ENCODE peak calls at places on chromosomes 4 and X, in six cellular contexts. L, U, B, R, H and M are unnamed samples.

GRCh38 chr4:156085073-156085472 is 131.4 kb upstream of the CTSO start:
- DNase-seq in B (no peak), H (no peak), U (no peak), L (no peak), R (no peak), M (no peak)

GRCh38 chrX:88883205-88883604 is 136.2 kb downstream of the CPXCR1 start:
- DNase-seq in B (no peak), L (no peak), R (no peak), H (no peak), U (no peak), M (no peak)

GRCh38 chr4:17447056-17447455 is 64.8 kb downstream of the QDPR start:
- DNase-seq in H (peak), U (no peak), R (peak), B (no peak), L (no peak), M (no peak)

GRCh38 chr4:146742416-146742815 is 103.7 kb downstream of the POU4F2 start:
- DNase-seq in R (no peak), L (no peak), U (no peak), H (no peak), B (no peak), M (no peak)

GRCh38 chr4:69995526-69996016 is at the start of gene STATH:
- DNase-seq in B (no peak), H (no peak), U (no peak), L (no peak), R (no peak), M (no peak)

GRCh38 chr4:64361399-64361740 is 47.9 kb downstream of the TECRL start:
- DNase-seq in H (no peak), R (no peak), B (no peak), U (no peak), L (no peak), M (no peak)

GRCh38 chr4:174669278-174669677 is 147.0 kb upstream of the HPGD start:
- DNase-seq in L (no peak), R (no peak), U (peak), H (peak), B (no peak), M (no peak)

GRCh38 chr4:26083987-26084386 is 170.0 kb downstream of the SMIM20 start:
- DNase-seq in R (peak), H (peak), B (no peak), L (no peak), U (peak), M (no peak)

GRCh38 chr4:138037716-138038115 is 204.4 kb downstream of the SLC7A11 start:
- DNase-seq in B (no peak), L (no peak), U (no peak), H (peak), R (peak), M (no peak)

GRCh38 chrX:2434764-2435163 is 66.0 kb downstream of the DHRSX start:
- DNase-seq in B (no peak), R (no peak), H (no peak), L (no peak), U (no peak), M (no peak)

GRCh38 chr4:112531146-112531545 is 15.2 kb upstream of the NEUROG2 start:
- DNase-seq in L (no peak), U (no peak), H (peak), B (no peak), R (no peak), M (no peak)

GRCh38 chrX:136666088-136666487 is 18.1 kb downstream of the CD40LG start:
- DNase-seq in L (no peak), H (no peak), R (no peak), U (no peak), B (no peak), M (no peak)

GRCh38 chrX:2875798-2876399 is 47.2 kb downstream of the GYG2 start:
- DNase-seq in L (no peak), B (peak), U (peak), R (no peak), H (peak), M (no peak)